ENCODE peak calls at places on chromosomes 16 and 17, in four cellular contexts. One of them, this sample, is unnamed.

GRCh38 chr17:74825003-74825627 is 34.6 kb downstream of the GRIN2C start:
- DNase-seq in IMR-90: no peak
- DNase-seq in H1: no peak
- DNase-seq in H9: no peak
- DNase-seq in this sample: no peak

GRCh38 chr17:58332720-58333395 is 4.3 kb upstream of the TSPOAP1 start:
- DNase-seq in IMR-90: no peak
- DNase-seq in H1: no peak
- DNase-seq in H9: peak
- DNase-seq in this sample: no peak

GRCh38 chr17:35051183-35051578 is 12.3 kb downstream of the RFFL start:
- DNase-seq in IMR-90: no peak
- DNase-seq in H1: no peak
- DNase-seq in H9: no peak
- DNase-seq in this sample: no peak

GRCh38 chr17:67052720-67053437 is 8.5 kb downstream of the CACNG1 start:
- DNase-seq in IMR-90: no peak
- DNase-seq in H1: no peak
- DNase-seq in H9: peak
- DNase-seq in this sample: no peak

GRCh38 chr16:14013571-14014283 is 57.4 kb upstream of the MRTFB start:
- DNase-seq in IMR-90: peak
- DNase-seq in H1: no peak
- DNase-seq in H9: no peak
- DNase-seq in this sample: peak

GRCh38 chr17:31442860-31443259 is 51.4 kb downstream of the RAB11FIP4 start:
- DNase-seq in IMR-90: no peak
- DNase-seq in H1: no peak
- DNase-seq in H9: no peak
- DNase-seq in this sample: no peak

GRCh38 chr17:76716146-76716833 is 5.5 kb upstream of the MXRA7 start:
- DNase-seq in IMR-90: peak
- DNase-seq in H1: no peak
- DNase-seq in H9: no peak
- DNase-seq in this sample: no peak

GRCh38 chr17:50052822-50053653 is 2.9 kb upstream of the ITGA3 start:
- DNase-seq in IMR-90: peak
- DNase-seq in H1: no peak
- DNase-seq in H9: no peak
- DNase-seq in this sample: no peak

GRCh38 chr17:78956254-78956653 is 23.5 kb downstream of the LGALS3BP start:
- DNase-seq in IMR-90: no peak
- DNase-seq in H1: no peak
- DNase-seq in H9: peak
- DNase-seq in this sample: peak

GRCh38 chr16:25257956-25258855 is 561 bp upstream of the ZKSCAN2 start:
- DNase-seq in IMR-90: peak
- DNase-seq in H1: peak
- DNase-seq in H9: peak
- DNase-seq in this sample: peak
- H2BK5ac ChIP-seq in IMR-90: peak
- H2BK5ac ChIP-seq in H1: peak
- H2BK5ac ChIP-seq in H9: no peak
- H2BK5ac ChIP-seq in this sample: peak

GRCh38 chr17:39639043-39639442 is 2.1 kb downstream of the STARD3 start:
- DNase-seq in IMR-90: no peak
- DNase-seq in H1: no peak
- DNase-seq in H9: no peak
- DNase-seq in this sample: no peak
- H2AK5ac ChIP-seq in IMR-90: no peak
- H2AK5ac ChIP-seq in H1: no peak
- H2AK5ac ChIP-seq in H9: no peak
- H2AK5ac ChIP-seq in this sample: no peak

DNA sequence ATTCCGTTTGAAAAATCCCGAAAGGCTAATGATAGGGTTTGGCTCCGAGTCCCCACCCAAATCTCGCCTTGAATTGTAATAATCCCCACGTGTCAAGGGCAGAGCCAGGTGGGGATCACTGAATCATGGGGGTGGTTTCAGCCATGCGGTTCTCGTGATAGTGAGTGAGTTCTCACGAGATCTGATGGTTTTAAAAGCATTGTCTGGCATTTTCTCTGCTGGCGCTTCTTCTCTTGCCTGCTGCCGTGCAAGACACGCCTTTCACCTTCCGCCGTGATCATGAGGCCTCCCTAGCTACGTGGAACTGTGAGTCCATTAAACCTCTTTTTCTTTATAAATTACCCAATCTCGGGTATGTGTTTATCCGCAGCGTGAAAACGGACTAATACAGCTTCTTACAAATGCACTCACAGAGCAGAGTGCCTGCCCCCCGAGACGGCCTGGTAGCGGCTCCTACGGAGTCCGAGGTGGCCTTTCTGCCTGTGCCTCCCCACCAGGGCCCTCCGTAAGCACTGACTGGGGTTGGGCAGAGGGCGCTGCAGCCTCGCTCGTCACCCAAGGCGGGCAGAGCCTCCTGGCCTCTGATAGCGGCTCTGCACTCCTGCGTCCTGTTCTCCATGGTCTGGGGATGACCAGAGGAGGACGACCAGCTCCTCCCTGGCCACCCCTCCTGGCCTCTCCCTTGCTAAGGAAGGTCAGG is 131.7 kb downstream of the FOXL1 start:
- DNase-seq in IMR-90: no peak
- DNase-seq in H1: no peak
- DNase-seq in H9: peak
- DNase-seq in this sample: no peak
- H3K56ac ChIP-seq in IMR-90: no peak
- H3K56ac ChIP-seq in H1: no peak
- H3K56ac ChIP-seq in H9: no peak
- H3K56ac ChIP-seq in this sample: no peak

DNA sequence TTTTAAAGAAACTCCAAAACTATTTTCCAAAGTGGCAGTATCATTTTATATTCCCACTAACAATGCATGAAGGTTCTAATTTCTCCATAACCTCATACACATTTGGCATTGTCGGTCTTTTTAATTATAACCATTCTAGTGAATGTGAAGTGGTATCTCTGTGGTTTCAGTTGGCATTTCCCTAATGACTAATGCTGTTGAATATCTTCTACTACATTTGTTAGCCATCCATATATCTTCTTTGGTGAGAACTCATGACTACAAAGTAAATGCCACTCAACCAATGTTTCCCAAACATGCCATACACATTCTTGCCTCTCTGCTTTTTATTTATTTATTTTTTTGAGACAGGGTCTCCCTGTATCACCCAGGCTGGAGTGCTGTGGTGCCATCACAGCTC is 31.7 kb upstream of the TAOK1 start:
- DNase-seq in IMR-90: no peak
- DNase-seq in H1: no peak
- DNase-seq in H9: no peak
- DNase-seq in this sample: no peak
- H2BK5ac ChIP-seq in IMR-90: no peak
- H2BK5ac ChIP-seq in H1: no peak
- H2BK5ac ChIP-seq in H9: no peak
- H2BK5ac ChIP-seq in this sample: no peak

GRCh38 chr16:643050-643368 is 1.4 kb downstream of the MCRIP2 start:
- DNase-seq in IMR-90: no peak
- DNase-seq in H1: no peak
- DNase-seq in H9: no peak
- DNase-seq in this sample: no peak
- H2AK5ac ChIP-seq in IMR-90: peak
- H2AK5ac ChIP-seq in H1: no peak
- H2AK5ac ChIP-seq in H9: no peak
- H2AK5ac ChIP-seq in this sample: no peak

DNA sequence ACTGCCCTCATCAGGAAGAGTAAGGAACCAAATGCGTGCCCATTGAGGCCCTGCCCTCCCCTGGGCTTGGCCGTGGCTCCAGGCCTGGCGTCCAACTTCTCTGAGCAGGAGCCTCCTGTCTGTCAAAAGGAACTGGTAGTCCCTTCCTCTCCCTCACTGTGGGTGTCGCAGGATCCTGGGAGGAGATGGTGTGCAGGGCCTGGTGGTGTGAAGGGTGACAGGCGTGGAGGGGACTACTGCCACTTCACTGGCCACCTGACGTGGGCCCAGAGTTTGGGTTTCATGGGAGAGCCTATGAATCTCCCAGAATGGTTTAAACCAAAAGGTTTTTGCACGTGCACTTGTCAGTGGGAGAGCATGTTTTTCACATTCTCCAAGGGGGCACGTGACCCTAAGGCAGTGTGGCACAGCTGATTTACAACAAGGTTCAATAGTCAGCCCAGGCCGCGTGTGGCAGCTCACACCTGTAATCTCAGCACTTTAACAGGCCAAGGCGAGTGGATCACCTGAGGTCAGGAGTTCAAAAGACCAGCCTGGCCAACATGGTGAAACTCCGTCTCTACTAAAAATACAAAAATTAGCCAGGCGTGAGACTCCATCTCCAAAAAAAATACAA is 12.5 kb downstream of the ARL2BP start:
- DNase-seq in IMR-90: no peak
- DNase-seq in H1: no peak
- DNase-seq in H9: no peak
- DNase-seq in this sample: no peak
- H3K56ac ChIP-seq in IMR-90: no peak
- H3K56ac ChIP-seq in H1: no peak
- H3K56ac ChIP-seq in H9: no peak
- H3K56ac ChIP-seq in this sample: no peak